ENCODE peak calls at places on chromosomes 2 and 18, in five cellular contexts. R is Panc1, E is breast epithelium, C is lower lobe of right lung, W is body of pancreas. I is an unnamed sample. For H3K4me1, the result is how much of the 10 kb centered on the place peaks cover.

GRCh38 chr2:232817756-232818155 is 41.4 kb upstream of the KCNJ13 start:
- DNase-seq in R (no peak), E (no peak), C (no peak), W (no peak), I (no peak)

GRCh38 chr18:12041561-12041960 is 52.1 kb upstream of the ANKRD62 start:
- DNase-seq in R (no peak), C (no peak), E (no peak), W (no peak), I (no peak)

GRCh38 chr2:12180046-12180445 is 433.6 kb downstream of the LPIN1 start:
- DNase-seq in C (no peak), W (no peak), R (no peak), E (no peak), I (no peak)

GRCh38 chr2:112138143-112139032 is at the start of gene FBLN7:
- DNase-seq in C (no peak), R (no peak), W (no peak), E (no peak), I (no peak)

GRCh38 chr2:167962436-167963226 is 284.8 kb downstream of the STK39 start:
- DNase-seq in R (no peak), C (peak), W (no peak), E (no peak), I (no peak)

GRCh38 chr2:111200333-111200879 is 79.7 kb downstream of the BCL2L11 start:
- DNase-seq in R (no peak), C (no peak), W (no peak), E (no peak), I (no peak)

GRCh38 chr18:5894613-5895299 is 566 bp downstream of the TMEM200C start:
- DNase-seq in W (peak), E (no peak), R (no peak), C (no peak), I (peak)

GRCh38 chr2:190490502-190490901 is 44.0 kb downstream of the NEMP2 start:
- DNase-seq in W (no peak), E (no peak), C (no peak), R (no peak), I (no peak)

GRCh38 chr2:144208924-144209323 is 311.0 kb downstream of the ZEB2 start:
- DNase-seq in E (no peak), C (no peak), R (no peak), W (no peak), I (no peak)

GRCh38 chr18:12911025-12911927 is 27.2 kb upstream of the PTPN2 start:
- DNase-seq in R (no peak), C (peak), W (peak), E (no peak), I (peak)

GRCh38 chr2:112579280-112579679 is 5.1 kb upstream of the CHCHD5 start:
- DNase-seq in R (peak), W (no peak), C (no peak), E (no peak), I (no peak)

GRCh38 chr18:1392046-1392445 is 487.4 kb downstream of the ADCYAP1 start:
- DNase-seq in R (no peak), W (peak), C (no peak), E (no peak), I (no peak)

GRCh38 chr2:86368181-86368824 is 30.9 kb upstream of the REEP1 start:
- DNase-seq in W (peak), R (peak), E (no peak), C (peak), I (peak)

GRCh38 chr2:30963184-30963583 is 155.9 kb upstream of the CAPN13 start:
- DNase-seq in C (no peak), E (no peak), R (no peak), W (no peak), I (no peak)

GRCh38 chr2:109053716-109054115 is 64.7 kb upstream of the EDAR start:
- DNase-seq in E (no peak), W (no peak), R (no peak), C (no peak), I (peak)

GRCh38 chr2:160533482-160533881 is 39.9 kb upstream of the RBMS1 start:
- DNase-seq in W (no peak), R (no peak), E (no peak), C (no peak), I (no peak)

GRCh38 chr2:215970425-215970824 is 42.9 kb downstream of the MREG start:
- DNase-seq in C (no peak), E (no peak), R (no peak), W (no peak), I (no peak)

GRCh38 chr2:195632852-195633572 is 24.0 kb upstream of the SLC39A10 start:
- DNase-seq in E (no peak), R (no peak), W (no peak), C (no peak), I (no peak)

GRCh38 chr2:222049946-222050345 is 248.9 kb downstream of the PAX3 start:
- DNase-seq in E (no peak), W (no peak), C (no peak), R (no peak), I (no peak)

GRCh38 chr2:148756292-148756975 is 111.9 kb downstream of the EPC2 start:
- DNase-seq in W (no peak), R (peak), C (no peak), E (no peak), I (no peak)

GRCh38 chr2:64408031-64408430 is 45.9 kb upstream of the LGALSL start:
- DNase-seq in C (no peak), E (no peak), R (no peak), W (no peak), I (no peak)

GRCh38 chr2:149313512-149313972 is 16.8 kb upstream of the LYPD6 start:
- DNase-seq in C (no peak), R (peak), E (peak), W (peak), I (no peak)

GRCh38 chr2:217936952-217937351 is 65.8 kb downstream of the TNS1 start:
- DNase-seq in W (no peak), R (no peak), C (peak), E (no peak), I (no peak)

GRCh38 chr2:216070195-216070594 is 11.4 kb downstream of the PECR start:
- DNase-seq in E (no peak), R (no peak), C (no peak), W (no peak), I (no peak)

GRCh38 chr2:102698369-102699111 is 63.3 kb upstream of the TMEM182 start:
- DNase-seq in E (no peak), R (no peak), C (no peak), W (no peak), I (no peak)

GRCh38 chr2:121974919-121975654 is 219.6 kb downstream of the TSN start:
- DNase-seq in C (peak), E (no peak), R (peak), W (peak), I (no peak)

GRCh38 chr2:241961454-241961853 is 91.9 kb downstream of the RTP5 start:
- DNase-seq in C (no peak), W (no peak), E (no peak), R (no peak), I (peak)

GRCh38 chr2:80968450-80968849 is 663.9 kb upstream of the LRRTM1 start:
- DNase-seq in W (no peak), E (no peak), C (no peak), R (no peak), I (no peak)

GRCh38 chr2:160371251-160372009 is 122.2 kb downstream of the RBMS1 start:
- DNase-seq in C (peak), R (no peak), E (no peak), W (no peak), I (no peak)

GRCh38 chr2:231355802-231356473 is 39.6 kb upstream of the B3GNT7 start:
- DNase-seq in C (no peak), W (no peak), R (no peak), E (peak), I (no peak)

GRCh38 chr2:196489366-196489765 is 150.1 kb upstream of the CCDC150 start:
- DNase-seq in E (no peak), C (no peak), W (no peak), R (no peak), I (no peak)

GRCh38 chr2:173462908-173463840 is 108.5 kb downstream of the CDCA7 start:
- DNase-seq in E (no peak), C (no peak), W (no peak), R (no peak), I (no peak)

GRCh38 chr18:47113796-47114540 is 36.3 kb downstream of the HDHD2 start:
- DNase-seq in W (no peak), E (no peak), R (no peak), C (no peak), I (no peak)

GRCh38 chr2:177298191-177298590 is 33.7 kb upstream of the NFE2L2 start:
- DNase-seq in W (no peak), R (no peak), E (no peak), C (no peak), I (no peak)

GRCh38 chr18:79406708-79407107 is 11.0 kb downstream of the NFATC1 start:
- DNase-seq in C (peak), W (no peak), R (no peak), E (no peak), I (peak)
- H3K4me1 ChIP-seq in C (under half), W (under half), R (under half), E (under half), I (half or more)

DNA sequence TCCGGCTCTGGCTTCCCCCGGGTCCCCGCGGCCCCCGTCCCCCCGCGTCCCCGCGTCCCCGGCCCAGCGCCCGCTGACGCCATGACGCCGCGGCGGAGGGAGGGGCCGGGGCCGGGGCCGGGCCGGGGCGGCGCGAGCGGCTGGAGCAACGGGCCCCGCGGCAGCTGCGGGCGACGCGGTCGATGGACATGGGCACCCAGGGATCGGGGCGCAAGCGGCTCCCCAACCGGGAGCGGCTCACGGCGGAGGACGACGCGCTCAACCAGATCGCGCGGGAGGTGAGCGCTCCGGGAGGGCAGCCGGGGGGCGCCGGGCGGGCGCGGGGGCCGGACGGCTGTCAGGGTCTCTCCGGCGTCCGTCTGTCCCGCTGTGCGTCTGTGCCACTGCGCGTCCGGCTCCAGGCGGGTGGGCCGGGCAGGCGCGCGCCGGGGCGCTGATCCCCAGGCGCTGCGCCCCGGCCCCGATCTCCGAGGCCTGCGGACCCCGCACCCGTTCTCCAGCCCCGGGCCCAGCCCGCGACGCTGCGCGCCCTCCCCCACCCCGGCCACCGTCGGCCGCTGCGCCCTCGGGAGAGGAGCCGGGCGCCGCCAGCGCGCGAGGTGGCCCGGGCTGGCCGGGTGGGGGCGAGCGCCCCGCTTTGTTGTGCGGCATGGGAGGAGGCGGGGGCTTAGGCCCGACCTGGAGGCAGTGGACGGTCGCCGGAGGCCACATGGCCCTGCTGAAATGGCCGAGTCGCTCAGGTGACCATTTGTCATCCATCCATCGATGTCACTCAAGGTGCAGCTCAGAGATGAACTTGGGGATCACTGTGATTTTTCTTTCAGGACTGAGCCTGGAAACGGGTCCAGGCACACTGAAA is at the start of gene LRRFIP1:
- DNase-seq in R (no peak), W (peak), E (no peak), C (no peak), I (peak)
- TF ChIP-seq CTCF in R (no peak), W (no peak), E (no peak), C (no peak), I (no peak)

GRCh38 chr18:73962251-73962650 is 185.4 kb downstream of the FBXO15 start:
- DNase-seq in W (no peak), E (no peak), R (no peak), C (no peak), I (no peak)
- H3K4me1 ChIP-seq in W (under half), E (under half), R (under half), C (under half), I (under half)

DNA sequence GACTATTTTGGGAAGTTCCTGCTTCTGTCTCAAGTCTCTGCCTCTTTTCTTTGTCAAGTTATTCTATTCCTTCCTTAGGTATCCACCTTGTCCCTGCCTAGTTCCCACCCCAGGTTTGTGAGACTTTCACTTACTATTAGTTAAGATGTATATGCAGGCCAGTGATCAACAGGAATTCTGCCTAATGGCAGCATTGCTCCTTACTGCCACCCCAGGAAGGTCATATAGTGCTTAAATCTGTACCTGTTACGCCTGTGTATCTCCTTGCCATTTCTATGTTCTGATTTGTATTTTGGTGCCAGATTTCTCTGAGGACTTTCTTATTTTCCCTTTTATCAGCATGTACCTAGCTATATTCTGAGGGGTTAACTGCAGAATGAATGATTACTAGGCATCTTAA is 746.0 kb upstream of the TMEFF2 start:
- DNase-seq in R (no peak), W (no peak), C (no peak), E (no peak), I (no peak)
- TF ChIP-seq CTCF in R (no peak), W (no peak), C (no peak), E (no peak), I (no peak)

GRCh38 chr2:207142461-207142860 is 23.3 kb downstream of the KLF7 start:
- DNase-seq in E (no peak), R (no peak), C (no peak), W (no peak), I (no peak)

GRCh38 chr2:207141381-207141780 is 24.4 kb downstream of the KLF7 start:
- DNase-seq in R (no peak), C (no peak), E (no peak), W (no peak), I (no peak)

GRCh38 chr2:207144191-207144795 is 21.5 kb downstream of the KLF7 start:
- DNase-seq in C (no peak), E (no peak), W (no peak), R (no peak), I (no peak)

GRCh38 chr2:207143474-207144190 is 22.1 kb downstream of the KLF7 start:
- DNase-seq in E (no peak), C (peak), W (peak), R (no peak), I (peak)

DNA sequence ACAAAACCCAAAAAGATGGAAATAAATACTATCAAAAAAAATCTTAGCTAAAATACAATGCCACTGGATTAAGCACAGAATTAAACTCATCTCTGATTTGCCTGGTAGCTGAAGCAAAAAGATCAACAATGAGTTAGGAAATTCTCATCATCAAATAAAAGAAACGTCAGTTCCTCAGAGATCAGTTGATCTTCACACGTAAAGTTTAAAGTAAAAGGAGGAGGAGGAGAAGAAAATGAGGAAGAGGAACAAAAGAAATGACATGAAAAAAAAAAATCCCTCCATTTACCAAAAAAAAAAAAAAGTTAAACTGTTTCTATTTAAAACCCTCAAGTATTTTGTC is 22.6 kb downstream of the KLF7 start:
- DNase-seq in E (no peak), W (no peak), R (no peak), C (no peak), I (no peak)
- H3K4me1 ChIP-seq in E (under half), W (under half), R (under half), C (half or more), I (under half)

DNA sequence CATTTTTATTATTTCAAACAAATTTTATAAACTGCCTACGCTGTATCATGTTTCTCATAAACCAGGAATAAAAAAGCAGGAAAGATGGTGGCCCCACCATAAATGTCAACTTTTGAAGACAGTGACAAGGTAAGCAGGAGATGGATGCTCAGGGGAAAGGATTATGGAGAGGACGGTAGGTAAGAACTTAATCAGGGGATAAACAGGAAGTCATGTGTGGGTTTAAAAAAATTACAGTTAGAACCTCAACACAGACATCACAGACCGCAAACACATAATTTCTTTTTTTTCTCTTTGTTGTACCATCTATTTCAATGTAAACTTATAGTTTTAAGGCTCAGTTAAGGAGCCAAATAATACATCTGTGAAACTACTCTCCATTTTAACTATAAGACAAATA is 575.2 kb upstream of the SLC8A1 start:
- DNase-seq in W (no peak), C (no peak), R (no peak), E (no peak), I (no peak)
- TF ChIP-seq CTCF in W (no peak), C (no peak), R (no peak), E (no peak), I (no peak)

I was measured in spleen.